ENCODE peak calls at places on chromosomes 16 and 17, in five cellular contexts. Y is CD8-positive, alpha-beta memory T cell; L is prostate gland; G is stomach; E is adrenal gland. I is an unnamed sample.

GRCh38 chr17:49371178-49371834 is 9.3 kb upstream of the ZNF652 start:
- DNase-seq in G (no peak), Y (no peak), E (no peak), L (peak; percentile 31), I (no peak)

GRCh38 chr17:62703269-62703775 is 75.9 kb downstream of the MRC2 start:
- DNase-seq in Y (no peak), E (peak; percentile 38), G (peak; percentile 73), L (no peak), I (peak; percentile 90)

GRCh38 chr16:88504489-88505404 is 51.7 kb downstream of the ZFPM1 start:
- DNase-seq in L (no peak), G (peak; percentile 86), E (no peak), Y (no peak), I (no peak)

GRCh38 chr17:67223924-67224323 is 21.1 kb downstream of the HELZ start:
- DNase-seq in E (no peak), Y (no peak), L (no peak), G (no peak), I (no peak)

GRCh38 chr17:42163113-42163512 is 8.3 kb upstream of the RAB5C start:
- DNase-seq in G (no peak), L (no peak), Y (peak; percentile 17), E (no peak), I (no peak)

GRCh38 chr16:278863-279366 is 1.5 kb upstream of the ARHGDIG start:
- DNase-seq in E (peak; percentile 45), Y (no peak), G (peak; percentile 87), L (no peak), I (no peak)

GRCh38 chr16:84633622-84634021 is 14.7 kb upstream of the KLHL36 start:
- DNase-seq in L (no peak), Y (no peak), E (peak; percentile 88), G (peak; percentile 44), I (no peak)

GRCh38 chr17:80751460-80752368 is 207.1 kb downstream of the RPTOR start:
- DNase-seq in G (no peak), L (no peak), E (no peak), Y (no peak), I (no peak)

GRCh38 chr17:14427914-14428639 is 127.2 kb downstream of the HS3ST3B1 start:
- DNase-seq in E (no peak), Y (peak; percentile 37), G (no peak), L (no peak), I (no peak)

GRCh38 chr17:74758846-74759163 is 10.4 kb downstream of the NHERF1 start:
- DNase-seq in G (no peak), Y (no peak), E (peak; percentile 60), L (peak; percentile 55), I (no peak)

GRCh38 chr16:85689285-85689949 is 663 bp upstream of the GINS2 start:
- DNase-seq in L (peak; percentile 34), G (peak; percentile 33), E (no peak), Y (no peak), I (no peak)

GRCh38 chr16:11852092-11852809 is 909 bp upstream of the RSL1D1 start:
- DNase-seq in L (no peak), E (no peak), G (no peak), Y (no peak), I (no peak)

GRCh38 chr17:364308-364707 is 11.7 kb upstream of the RPH3AL start:
- DNase-seq in L (no peak), G (no peak), E (no peak), Y (no peak), I (no peak)

GRCh38 chr16:88886915-88887521 is 20.6 kb upstream of the PABPN1L start:
- DNase-seq in L (no peak), Y (no peak), G (peak; percentile 47), E (no peak), I (no peak)

GRCh38 chr16:71353736-71354135 is 4.8 kb upstream of the CALB2 start:
- DNase-seq in L (no peak), G (no peak), Y (no peak), E (no peak), I (no peak)

GRCh38 chr16:11072420-11073153 is 128.2 kb downstream of the CLEC16A start:
- DNase-seq in Y (no peak), G (no peak), E (no peak), L (no peak), I (no peak)

GRCh38 chr16:51175081-51175480 is 24.0 kb upstream of the SALL1 start:
- DNase-seq in G (no peak), E (no peak), L (no peak), Y (no peak), I (no peak)

GRCh38 chr17:77042688-77043330 is 98.0 kb upstream of the SEC14L1 start:
- DNase-seq in G (no peak), Y (no peak), E (no peak), L (no peak), I (no peak)

GRCh38 chr17:75778861-75779249 is 5.8 kb upstream of the UNK start:
- DNase-seq in L (no peak), Y (peak; percentile 60), E (no peak), G (peak; percentile 62), I (no peak)

GRCh38 chr17:74037320-74037719 is 166.2 kb upstream of the RPL38 start:
- DNase-seq in Y (no peak), E (no peak), G (no peak), L (peak; percentile 43), I (no peak)

GRCh38 chr16:17364319-17365210 is 106.2 kb downstream of the XYLT1 start:
- DNase-seq in L (peak; percentile 53), G (no peak), Y (no peak), E (no peak), I (no peak)

DNA sequence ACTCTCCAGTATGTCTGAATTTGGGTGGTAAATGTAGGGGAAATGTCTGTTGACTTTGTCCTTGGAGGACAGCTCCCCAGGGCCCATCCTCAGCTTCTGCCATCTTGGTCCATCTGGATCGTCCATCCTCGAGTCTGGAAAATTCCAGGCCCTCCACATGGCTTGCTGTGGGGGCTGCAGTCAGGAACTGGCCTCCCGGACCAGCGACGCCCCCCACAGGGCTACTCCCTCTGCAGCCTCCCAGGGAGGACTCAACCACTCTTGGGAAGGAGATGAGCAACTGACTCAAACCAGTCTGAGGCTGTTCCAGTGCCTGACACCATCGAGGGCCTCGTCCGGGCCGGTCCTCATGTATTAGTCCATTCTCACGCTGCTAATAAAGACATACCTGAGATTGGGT is 5.5 kb upstream of the ZG16B start:
- DNase-seq in L (no peak), G (no peak), E (no peak), Y (no peak), I (no peak)
- H3K4me1 ChIP-seq in L (peaks cover 5% of the 10 kb centered on the region), G (peaks cover 6% of the 10 kb centered on the region), E (no peaks in the 10 kb centered on the region), Y (no peaks in the 10 kb centered on the region), I (no peaks in the 10 kb centered on the region)

GRCh38 chr17:29291163-29291752 is 2.7 kb downstream of the NUFIP2 start:
- DNase-seq in Y (no peak), L (peak; percentile 48), E (no peak), G (no peak), I (no peak)
- H3K27ac ChIP-seq in Y (peak overlapping the region; percentile 68), L (peak overlapping the region; percentile 99), E (peak overlapping the region; percentile 99), G (peak overlapping the region; percentile 99), I (peak overlapping the region; percentile 96)

GRCh38 chr17:10499950-10500349 is 18.4 kb downstream of the MYH1 start:
- DNase-seq in L (no peak), Y (no peak), E (no peak), G (no peak), I (no peak)
- H3K4me3 ChIP-seq in L (no peak overlapping the region), Y (no peak overlapping the region), E (no peak overlapping the region), G (no peak overlapping the region), I (no peak overlapping the region)

GRCh38 chr16:57801856-57802634 is at the start of gene KIFC3:
- DNase-seq in L (peak; percentile 52), G (peak; percentile 83), E (peak; percentile 82), Y (peak; percentile 69), I (peak; percentile 92)

GRCh38 chr16:57802635-57803412 is 533 bp upstream of the KIFC3 start:
- DNase-seq in G (peak; percentile 37), E (peak; percentile 47), L (no peak), Y (no peak), I (no peak)

GRCh38 chr16:57805176-57805575 is 2.9 kb upstream of the KIFC3 start:
- DNase-seq in E (no peak), G (no peak), Y (no peak), L (no peak), I (no peak)

GRCh38 chr16:57803413-57803990 is 1.2 kb upstream of the KIFC3 start:
- DNase-seq in Y (no peak), G (no peak), L (no peak), E (no peak), I (no peak)

DNA sequence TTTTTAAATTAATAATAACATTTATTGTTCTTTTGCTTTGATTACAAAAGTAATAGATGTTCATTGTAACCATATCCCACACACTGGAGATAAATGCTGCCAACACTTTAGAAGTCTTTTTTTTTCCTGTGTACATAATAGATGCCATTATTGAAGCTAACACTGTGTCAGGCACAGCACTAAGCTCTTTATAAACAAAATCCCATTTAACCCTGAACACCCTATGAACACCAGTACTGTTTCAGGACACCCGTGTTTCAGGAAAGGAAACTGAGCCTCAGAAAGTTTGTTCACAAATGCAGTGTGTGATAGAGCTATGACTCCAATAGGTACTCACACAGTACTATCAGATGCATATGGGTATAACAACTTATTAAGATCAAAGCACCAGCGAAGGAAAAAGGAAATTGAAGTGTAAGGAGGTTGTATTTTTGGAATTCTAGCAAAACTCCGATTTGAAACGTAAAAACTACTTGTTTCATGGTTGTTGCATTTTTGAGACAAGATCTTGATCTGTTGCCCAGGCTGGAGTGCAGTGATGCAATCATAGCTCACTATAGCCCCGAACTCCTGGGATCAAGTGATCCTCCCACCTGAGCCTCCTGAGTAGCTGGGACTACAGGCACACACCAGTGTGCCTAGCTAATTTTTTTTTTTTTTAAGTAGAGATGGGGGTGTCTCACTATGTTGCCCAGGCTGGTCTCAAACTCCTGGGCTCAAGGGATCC is 2.0 kb upstream of the KIFC3 start:
- DNase-seq in E (no peak), Y (no peak), G (no peak), L (no peak), I (no peak)
- H3K4me1 ChIP-seq in E (peaks cover 61% of the 10 kb centered on the region), Y (peaks cover 33% of the 10 kb centered on the region), G (peaks cover 62% of the 10 kb centered on the region), L (no peaks in the 10 kb centered on the region), I (peaks cover 50% of the 10 kb centered on the region)

GRCh38 chr17:64706224-64707076 is 44.3 kb upstream of the SMURF2 start:
- DNase-seq in L (peak; percentile 25), Y (no peak), E (no peak), G (no peak), I (peak; percentile 71)

GRCh38 chr17:64707077-64707591 is 45.0 kb upstream of the SMURF2 start:
- DNase-seq in E (peak; percentile 92), Y (no peak), G (peak; percentile 77), L (peak; percentile 64), I (peak; percentile 100)

DNA sequence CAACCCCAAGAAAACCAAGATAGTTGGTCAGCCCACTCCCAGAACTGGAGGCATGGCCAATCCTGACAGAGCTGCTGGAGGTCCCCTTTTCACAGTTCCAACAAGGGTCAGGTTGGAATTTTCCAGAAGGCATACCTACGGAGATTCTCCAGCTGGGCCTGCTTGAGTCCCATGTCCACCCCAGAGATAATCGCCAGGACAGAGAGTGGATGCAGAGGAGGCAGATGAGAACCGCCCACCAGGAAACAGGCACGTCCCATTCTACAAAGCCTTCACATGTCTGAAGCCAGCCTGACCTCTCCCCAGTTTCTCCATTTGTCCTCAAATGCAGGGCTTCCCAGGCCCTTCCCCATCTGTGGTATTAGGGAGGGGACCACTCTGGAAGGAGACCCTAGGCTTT is 47.4 kb upstream of the SMURF2 start:
- DNase-seq in E (no peak), Y (no peak), G (no peak), L (no peak), I (no peak)
- H3K27ac ChIP-seq in E (peak overlapping the region; percentile 74), Y (peak overlapping the region; percentile 41), G (peak overlapping the region; percentile 55), L (no peak overlapping the region), I (peak overlapping the region; percentile 99)

I was measured in RWPE2.